ENCODE peak calls at places on chromosomes 3 and 15, in seven cellular contexts. P, E, S, L, F, T and K are unnamed samples.

GRCh38 chr15:87764461-87765236 is 491.9 kb downstream of the NTRK3 start:
- DNase-seq in P (no peak), E (peak; percentile 18), S (no peak), L (peak; percentile 63), F (peak; percentile 37), T (no peak), K (no peak)

GRCh38 chr15:85443046-85443445 is 62.6 kb downstream of the AKAP13 start:
- DNase-seq in P (no peak), E (no peak), S (peak; percentile 47), L (no peak), F (no peak), T (no peak), K (no peak)

GRCh38 chr15:48680841-48681240 is 35.3 kb upstream of the FBN1 start:
- DNase-seq in P (no peak), E (peak; percentile 85), S (no peak), L (peak; percentile 88), F (peak; percentile 79), T (no peak), K (no peak)

GRCh38 chr3:126419151-126419703 is 24.5 kb downstream of the CFAP100 start:
- DNase-seq in P (no peak), E (no peak), S (no peak), L (no peak), F (no peak), T (no peak), K (no peak)

GRCh38 chr15:73226064-73226463 is 142.7 kb downstream of the HCN4 start:
- DNase-seq in P (no peak), E (no peak), S (no peak), L (no peak), F (no peak), T (no peak), K (no peak)

GRCh38 chr3:188476930-188477329 is 323.0 kb downstream of the LPP start:
- DNase-seq in P (no peak), E (no peak), S (no peak), L (peak; percentile 16), F (no peak), T (no peak), K (no peak)

GRCh38 chr3:177410734-177411133 is 213.5 kb upstream of the TBL1XR1 start:
- DNase-seq in P (peak; percentile 51), E (no peak), S (peak; percentile 11), L (no peak), F (no peak), T (no peak), K (no peak)

GRCh38 chr15:62391565-62392262 is 226.6 kb upstream of the C2CD4B start:
- DNase-seq in P (peak; percentile 34), E (peak; percentile 56), S (peak; percentile 20), L (peak; percentile 46), F (no peak), T (peak; percentile 53), K (peak; percentile 63)

GRCh38 chr15:75167588-75168076 is 34.0 kb upstream of the C15orf39 start:
- DNase-seq in P (no peak), E (peak; percentile 88), S (no peak), L (peak; percentile 74), F (no peak), T (no peak), K (no peak)

GRCh38 chr15:67127925-67128324 is 62.5 kb downstream of the SMAD3 start:
- DNase-seq in P (peak; percentile 18), E (peak; percentile 97), S (no peak), L (peak; percentile 96), F (peak; percentile 94), T (no peak), K (no peak)

GRCh38 chr3:131047582-131047981 is 20.9 kb downstream of the NEK11 start:
- DNase-seq in P (no peak), E (no peak), S (peak; percentile 24), L (no peak), F (no peak), T (no peak), K (no peak)

GRCh38 chr3:58564456-58565160 is 12.6 kb downstream of the FAM107A start:
- DNase-seq in P (peak; percentile 11), E (peak; percentile 72), S (no peak), L (peak; percentile 81), F (peak; percentile 11), T (no peak), K (no peak)

GRCh38 chr3:9067352-9067975 is 104.2 kb upstream of the RAD18 start:
- DNase-seq in P (no peak), E (peak; percentile 60), S (peak; percentile 71), L (peak; percentile 79), F (peak; percentile 32), T (no peak), K (no peak)

GRCh38 chr3:197125601-197126000 is 96.0 kb upstream of the MELTF start:
- DNase-seq in P (no peak), E (peak; percentile 61), S (no peak), L (peak; percentile 21), F (no peak), T (no peak), K (no peak)

GRCh38 chr15:72554471-72555425 is 80.6 kb downstream of the ARIH1 start:
- DNase-seq in P (no peak), E (peak; percentile 83), S (peak; percentile 36), L (peak; percentile 82), F (peak; percentile 38), T (no peak), K (no peak)

GRCh38 chr3:13786811-13787210 is 93.1 kb downstream of the WNT7A start:
- DNase-seq in P (no peak), E (no peak), S (no peak), L (no peak), F (no peak), T (no peak), K (no peak)

GRCh38 chr3:33426630-33427341 is 13.4 kb downstream of the UBP1 start:
- DNase-seq in P (no peak), E (peak; percentile 69), S (no peak), L (no peak), F (no peak), T (no peak), K (no peak)

GRCh38 chr3:133880886-133881455 is 14.7 kb downstream of the RAB6B start:
- DNase-seq in P (peak; percentile 6), E (no peak), S (no peak), L (no peak), F (no peak), T (no peak), K (no peak)

GRCh38 chr15:63870403-63871209 is 36.9 kb upstream of the HERC1 start:
- DNase-seq in P (no peak), E (peak; percentile 86), S (no peak), L (peak; percentile 89), F (peak; percentile 54), T (no peak), K (peak; percentile 30)

GRCh38 chr3:153658151-153658550 is 463.0 kb upstream of the ARHGEF26 start:
- DNase-seq in P (peak; percentile 39), E (no peak), S (no peak), L (peak; percentile 42), F (no peak), T (no peak), K (no peak)

GRCh38 chr15:41790756-41791546 is 16.7 kb downstream of the MAPKBP1 start:
- DNase-seq in P (no peak), E (peak; percentile 65), S (peak; percentile 32), L (peak; percentile 78), F (no peak), T (no peak), K (no peak)

DNA sequence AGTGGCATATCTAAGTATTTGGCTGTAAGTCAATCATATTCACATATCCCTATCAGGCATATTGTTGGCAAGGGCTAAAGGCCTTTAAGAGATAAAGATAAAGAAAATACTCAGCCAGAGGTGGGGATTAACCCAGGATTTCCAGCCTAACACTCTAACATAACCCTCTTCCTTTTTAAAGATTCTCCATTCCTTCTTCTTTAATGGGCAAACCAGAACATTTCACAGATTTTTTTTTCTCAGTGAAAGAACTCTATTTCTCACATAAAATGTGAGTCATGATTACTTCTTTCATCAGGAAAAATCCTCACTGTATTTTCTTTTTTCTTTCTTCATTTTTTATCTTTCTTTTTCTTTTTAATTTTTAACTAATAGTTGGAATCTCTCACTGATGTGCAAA is 200.4 kb downstream of the NR1D2 start:
- DNase-seq in P (no peak), E (no peak), S (no peak), L (peak; percentile 9), F (no peak), T (no peak), K (no peak)
- TF ChIP-seq CTCF in P (no peak), E (no peak), S (no peak), L (no peak), F (no peak), T (no peak), K (no peak)

GRCh38 chr3:191681198-191681597 is 220.2 kb downstream of the PYDC2 start:
- DNase-seq in P (no peak), E (no peak), S (no peak), L (no peak), F (no peak), T (no peak), K (no peak)
- TF ChIP-seq CTCF in P (no peak), E (no peak), S (no peak), L (no peak), F (no peak), T (no peak), K (no peak)

GRCh38 chr3:121839962-121840361 is 5.0 kb downstream of the EAF2 start:
- DNase-seq in P (no peak), E (no peak), S (no peak), L (no peak), F (no peak), T (no peak), K (no peak)

GRCh38 chr3:121834079-121834730 is 655 bp downstream of the IQCB1 start:
- DNase-seq in P (no peak), E (peak; percentile 51), S (no peak), L (peak; percentile 10), F (no peak), T (no peak), K (no peak)

GRCh38 chr3:121836069-121836468 is 1.1 kb downstream of the EAF2 start:
- DNase-seq in P (no peak), E (no peak), S (peak; percentile 18), L (no peak), F (no peak), T (no peak), K (no peak)

DNA sequence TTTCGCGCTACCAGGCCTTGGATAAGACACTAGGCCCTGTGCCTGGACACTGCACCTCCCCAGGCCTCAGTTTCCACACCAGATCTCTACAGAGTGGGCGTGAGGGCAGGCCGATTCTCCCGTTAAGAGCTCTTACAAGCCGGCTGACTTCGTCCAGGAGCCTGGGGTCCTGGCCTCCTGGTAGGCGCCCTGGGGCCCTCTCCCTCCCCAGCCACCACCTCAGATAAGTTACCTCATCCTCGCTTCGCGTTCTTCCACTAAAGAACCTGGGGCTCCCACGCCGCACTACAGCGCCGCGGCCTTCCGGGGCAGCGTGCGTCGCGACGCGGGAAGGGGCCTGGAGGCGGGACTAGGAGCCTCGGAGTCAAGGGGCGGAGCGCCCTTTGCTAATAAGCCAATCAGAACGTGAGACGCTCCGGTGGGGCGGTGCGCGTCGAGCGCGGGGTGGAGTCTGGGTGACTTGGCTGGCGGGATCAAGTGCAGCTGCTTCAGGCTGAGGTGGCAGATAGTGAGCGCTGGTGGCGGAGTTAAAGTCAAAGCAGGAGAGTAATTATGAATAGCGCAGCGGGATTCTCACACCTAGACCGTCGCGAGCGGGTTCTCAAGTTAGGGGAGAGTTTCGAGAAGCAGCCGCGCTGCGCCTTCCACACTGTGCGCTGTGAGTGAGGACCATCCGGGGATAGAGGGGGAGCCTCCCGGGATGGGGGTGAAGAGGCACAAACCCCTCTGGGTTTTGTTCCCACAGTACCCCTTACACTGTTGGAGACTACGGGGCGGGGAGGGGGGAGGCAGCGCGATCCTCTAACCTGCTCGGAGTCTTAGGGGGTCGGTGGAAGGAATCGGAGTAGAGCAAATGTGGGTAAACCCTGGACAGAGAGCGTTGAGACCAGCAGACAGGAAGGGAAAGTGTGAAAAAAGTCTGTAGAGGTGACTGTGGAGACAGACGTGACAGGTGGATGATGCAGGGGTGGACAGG is at the start of the genes EAF2 and IQCB1:
- DNase-seq in P (peak; percentile 98), E (peak; percentile 98), S (peak; percentile 99), L (peak; percentile 96), F (peak; percentile 86), T (peak; percentile 97), K (peak; percentile 92)
- TF ChIP-seq CTCF in P (peak; percentile 6), E (no peak), S (no peak), L (no peak), F (no peak), T (no peak), K (no peak)

GRCh38 chr3:169765281-169765624 is 393 bp upstream of the TERC start:
- DNase-seq in P (no peak), E (no peak), S (no peak), L (no peak), F (no peak), T (no peak), K (no peak)
- TF ChIP-seq CTCF in P (no peak), E (no peak), S (no peak), L (no peak), F (no peak), T (no peak), K (no peak)